ENCODE peak calls at places on chromosomes 16 and 17, in nine cellular contexts. One of them, this sample, is unnamed.

GRCh38 chr17:76204277-76204676 is 36.0 kb downstream of the RNF157 start:
- DNase-seq in iris pigment epithelial cell: peak
- DNase-seq in DMS79 treated with DMSO at 0.1 percent for 48 hours: no peak
- DNase-seq in thoracic aorta: no peak
- DNase-seq in effector CD4-positive, alpha-beta T cell: no peak
- DNase-seq in activated naive CD4-positive, alpha-beta T cell treated with anti-CD3 and anti-CD28 coated beads for 36 hours: no peak
- DNase-seq in stimulated activated CD4-positive, alpha-beta T cell treated with anti-CD3 and anti-CD28 coated beads, Interleukin-12 subunit alpha, Interleukin-12 subunit beta, amount 100 ng/mL, for 24 hours: no peak
- DNase-seq in neural crest cell: no peak
- DNase-seq in mucosa of gallbladder: no peak
- DNase-seq in this sample: peak

GRCh38 chr16:84272740-84273320 is 21.8 kb upstream of the WFDC1 start:
- DNase-seq in neural crest cell: no peak
- DNase-seq in DMS79 treated with DMSO at 0.1 percent for 48 hours: no peak
- DNase-seq in thoracic aorta: no peak
- DNase-seq in iris pigment epithelial cell: no peak
- DNase-seq in stimulated activated CD4-positive, alpha-beta T cell treated with anti-CD3 and anti-CD28 coated beads, Interleukin-12 subunit alpha, Interleukin-12 subunit beta, amount 100 ng/mL, for 24 hours: no peak
- DNase-seq in mucosa of gallbladder: no peak
- DNase-seq in effector CD4-positive, alpha-beta T cell: no peak
- DNase-seq in activated naive CD4-positive, alpha-beta T cell treated with anti-CD3 and anti-CD28 coated beads for 36 hours: no peak
- DNase-seq in this sample: no peak

GRCh38 chr17:74981979-74982662 is 5.3 kb upstream of the CDR2L start:
- DNase-seq in stimulated activated CD4-positive, alpha-beta T cell treated with anti-CD3 and anti-CD28 coated beads, Interleukin-12 subunit alpha, Interleukin-12 subunit beta, amount 100 ng/mL, for 24 hours: peak
- DNase-seq in mucosa of gallbladder: peak
- DNase-seq in DMS79 treated with DMSO at 0.1 percent for 48 hours: peak
- DNase-seq in neural crest cell: peak
- DNase-seq in iris pigment epithelial cell: peak
- DNase-seq in activated naive CD4-positive, alpha-beta T cell treated with anti-CD3 and anti-CD28 coated beads for 36 hours: peak
- DNase-seq in thoracic aorta: peak
- DNase-seq in effector CD4-positive, alpha-beta T cell: peak
- DNase-seq in this sample: peak

GRCh38 chr17:74749262-74750038 is 1.0 kb downstream of the NHERF1 start:
- DNase-seq in neural crest cell: no peak
- DNase-seq in DMS79 treated with DMSO at 0.1 percent for 48 hours: no peak
- DNase-seq in thoracic aorta: no peak
- DNase-seq in activated naive CD4-positive, alpha-beta T cell treated with anti-CD3 and anti-CD28 coated beads for 36 hours: peak
- DNase-seq in effector CD4-positive, alpha-beta T cell: no peak
- DNase-seq in mucosa of gallbladder: no peak
- DNase-seq in stimulated activated CD4-positive, alpha-beta T cell treated with anti-CD3 and anti-CD28 coated beads, Interleukin-12 subunit alpha, Interleukin-12 subunit beta, amount 100 ng/mL, for 24 hours: peak
- DNase-seq in iris pigment epithelial cell: no peak
- DNase-seq in this sample: no peak

GRCh38 chr16:68528686-68529379 is 10.3 kb upstream of the ZFP90 start:
- DNase-seq in DMS79 treated with DMSO at 0.1 percent for 48 hours: peak
- DNase-seq in mucosa of gallbladder: peak
- DNase-seq in neural crest cell: peak
- DNase-seq in activated naive CD4-positive, alpha-beta T cell treated with anti-CD3 and anti-CD28 coated beads for 36 hours: peak
- DNase-seq in thoracic aorta: peak
- DNase-seq in stimulated activated CD4-positive, alpha-beta T cell treated with anti-CD3 and anti-CD28 coated beads, Interleukin-12 subunit alpha, Interleukin-12 subunit beta, amount 100 ng/mL, for 24 hours: peak
- DNase-seq in effector CD4-positive, alpha-beta T cell: peak
- DNase-seq in iris pigment epithelial cell: peak
- DNase-seq in this sample: peak

GRCh38 chr17:7408863-7409262 is 1.2 kb downstream of the NLGN2 start:
- DNase-seq in effector CD4-positive, alpha-beta T cell: no peak
- DNase-seq in thoracic aorta: no peak
- DNase-seq in stimulated activated CD4-positive, alpha-beta T cell treated with anti-CD3 and anti-CD28 coated beads, Interleukin-12 subunit alpha, Interleukin-12 subunit beta, amount 100 ng/mL, for 24 hours: no peak
- DNase-seq in activated naive CD4-positive, alpha-beta T cell treated with anti-CD3 and anti-CD28 coated beads for 36 hours: no peak
- DNase-seq in mucosa of gallbladder: no peak
- DNase-seq in iris pigment epithelial cell: no peak
- DNase-seq in DMS79 treated with DMSO at 0.1 percent for 48 hours: no peak
- DNase-seq in neural crest cell: no peak
- DNase-seq in this sample: no peak

GRCh38 chr17:65434878-65435277 is 126.6 kb downstream of the AXIN2 start:
- DNase-seq in thoracic aorta: no peak
- DNase-seq in stimulated activated CD4-positive, alpha-beta T cell treated with anti-CD3 and anti-CD28 coated beads, Interleukin-12 subunit alpha, Interleukin-12 subunit beta, amount 100 ng/mL, for 24 hours: no peak
- DNase-seq in effector CD4-positive, alpha-beta T cell: no peak
- DNase-seq in iris pigment epithelial cell: no peak
- DNase-seq in neural crest cell: no peak
- DNase-seq in mucosa of gallbladder: no peak
- DNase-seq in activated naive CD4-positive, alpha-beta T cell treated with anti-CD3 and anti-CD28 coated beads for 36 hours: no peak
- DNase-seq in DMS79 treated with DMSO at 0.1 percent for 48 hours: no peak
- DNase-seq in this sample: no peak

GRCh38 chr16:5072334-5073278 is 963 bp downstream of the ALG1 start:
- DNase-seq in neural crest cell: no peak
- DNase-seq in DMS79 treated with DMSO at 0.1 percent for 48 hours: no peak
- DNase-seq in thoracic aorta: no peak
- DNase-seq in activated naive CD4-positive, alpha-beta T cell treated with anti-CD3 and anti-CD28 coated beads for 36 hours: no peak
- DNase-seq in stimulated activated CD4-positive, alpha-beta T cell treated with anti-CD3 and anti-CD28 coated beads, Interleukin-12 subunit alpha, Interleukin-12 subunit beta, amount 100 ng/mL, for 24 hours: no peak
- DNase-seq in mucosa of gallbladder: no peak
- DNase-seq in iris pigment epithelial cell: peak
- DNase-seq in effector CD4-positive, alpha-beta T cell: no peak
- DNase-seq in this sample: no peak

GRCh38 chr16:81224836-81225235 is 13.7 kb upstream of the BCO1 start:
- DNase-seq in thoracic aorta: no peak
- DNase-seq in DMS79 treated with DMSO at 0.1 percent for 48 hours: no peak
- DNase-seq in activated naive CD4-positive, alpha-beta T cell treated with anti-CD3 and anti-CD28 coated beads for 36 hours: no peak
- DNase-seq in effector CD4-positive, alpha-beta T cell: no peak
- DNase-seq in neural crest cell: no peak
- DNase-seq in mucosa of gallbladder: no peak
- DNase-seq in stimulated activated CD4-positive, alpha-beta T cell treated with anti-CD3 and anti-CD28 coated beads, Interleukin-12 subunit alpha, Interleukin-12 subunit beta, amount 100 ng/mL, for 24 hours: no peak
- DNase-seq in iris pigment epithelial cell: no peak
- DNase-seq in this sample: no peak

GRCh38 chr16:19377864-19378263 is 39.8 kb upstream of the TMC5 start:
- DNase-seq in DMS79 treated with DMSO at 0.1 percent for 48 hours: no peak
- DNase-seq in thoracic aorta: no peak
- DNase-seq in effector CD4-positive, alpha-beta T cell: no peak
- DNase-seq in stimulated activated CD4-positive, alpha-beta T cell treated with anti-CD3 and anti-CD28 coated beads, Interleukin-12 subunit alpha, Interleukin-12 subunit beta, amount 100 ng/mL, for 24 hours: no peak
- DNase-seq in mucosa of gallbladder: no peak
- DNase-seq in activated naive CD4-positive, alpha-beta T cell treated with anti-CD3 and anti-CD28 coated beads for 36 hours: no peak
- DNase-seq in neural crest cell: no peak
- DNase-seq in iris pigment epithelial cell: no peak
- DNase-seq in this sample: no peak

GRCh38 chr16:64910351-64910750 is 211.5 kb downstream of the CDH11 start:
- DNase-seq in mucosa of gallbladder: peak
- DNase-seq in stimulated activated CD4-positive, alpha-beta T cell treated with anti-CD3 and anti-CD28 coated beads, Interleukin-12 subunit alpha, Interleukin-12 subunit beta, amount 100 ng/mL, for 24 hours: no peak
- DNase-seq in effector CD4-positive, alpha-beta T cell: no peak
- DNase-seq in activated naive CD4-positive, alpha-beta T cell treated with anti-CD3 and anti-CD28 coated beads for 36 hours: no peak
- DNase-seq in neural crest cell: no peak
- DNase-seq in thoracic aorta: peak
- DNase-seq in iris pigment epithelial cell: peak
- DNase-seq in DMS79 treated with DMSO at 0.1 percent for 48 hours: no peak
- DNase-seq in this sample: no peak

GRCh38 chr17:80889897-80890550 is 101.6 kb upstream of the CHMP6 start:
- DNase-seq in effector CD4-positive, alpha-beta T cell: no peak
- DNase-seq in iris pigment epithelial cell: no peak
- DNase-seq in thoracic aorta: no peak
- DNase-seq in activated naive CD4-positive, alpha-beta T cell treated with anti-CD3 and anti-CD28 coated beads for 36 hours: peak
- DNase-seq in DMS79 treated with DMSO at 0.1 percent for 48 hours: no peak
- DNase-seq in neural crest cell: no peak
- DNase-seq in mucosa of gallbladder: no peak
- DNase-seq in stimulated activated CD4-positive, alpha-beta T cell treated with anti-CD3 and anti-CD28 coated beads, Interleukin-12 subunit alpha, Interleukin-12 subunit beta, amount 100 ng/mL, for 24 hours: no peak
- DNase-seq in this sample: no peak

GRCh38 chr17:73580311-73580710 is 63.9 kb downstream of the SDK2 start:
- DNase-seq in iris pigment epithelial cell: no peak
- DNase-seq in DMS79 treated with DMSO at 0.1 percent for 48 hours: no peak
- DNase-seq in effector CD4-positive, alpha-beta T cell: no peak
- DNase-seq in mucosa of gallbladder: no peak
- DNase-seq in thoracic aorta: no peak
- DNase-seq in neural crest cell: no peak
- DNase-seq in stimulated activated CD4-positive, alpha-beta T cell treated with anti-CD3 and anti-CD28 coated beads, Interleukin-12 subunit alpha, Interleukin-12 subunit beta, amount 100 ng/mL, for 24 hours: no peak
- DNase-seq in activated naive CD4-positive, alpha-beta T cell treated with anti-CD3 and anti-CD28 coated beads for 36 hours: no peak
- DNase-seq in this sample: no peak

GRCh38 chr16:12386076-12386641 is 409.6 kb downstream of the SNX29 start:
- DNase-seq in mucosa of gallbladder: no peak
- DNase-seq in DMS79 treated with DMSO at 0.1 percent for 48 hours: no peak
- DNase-seq in effector CD4-positive, alpha-beta T cell: no peak
- DNase-seq in neural crest cell: no peak
- DNase-seq in activated naive CD4-positive, alpha-beta T cell treated with anti-CD3 and anti-CD28 coated beads for 36 hours: no peak
- DNase-seq in stimulated activated CD4-positive, alpha-beta T cell treated with anti-CD3 and anti-CD28 coated beads, Interleukin-12 subunit alpha, Interleukin-12 subunit beta, amount 100 ng/mL, for 24 hours: no peak
- DNase-seq in iris pigment epithelial cell: no peak
- DNase-seq in thoracic aorta: no peak
- DNase-seq in this sample: no peak

GRCh38 chr16:57667526-57668258 is 414 bp upstream of the ADGRG3 start:
- DNase-seq in activated naive CD4-positive, alpha-beta T cell treated with anti-CD3 and anti-CD28 coated beads for 36 hours: no peak
- DNase-seq in thoracic aorta: no peak
- DNase-seq in effector CD4-positive, alpha-beta T cell: no peak
- DNase-seq in neural crest cell: no peak
- DNase-seq in stimulated activated CD4-positive, alpha-beta T cell treated with anti-CD3 and anti-CD28 coated beads, Interleukin-12 subunit alpha, Interleukin-12 subunit beta, amount 100 ng/mL, for 24 hours: no peak
- DNase-seq in DMS79 treated with DMSO at 0.1 percent for 48 hours: no peak
- DNase-seq in mucosa of gallbladder: no peak
- DNase-seq in iris pigment epithelial cell: peak
- DNase-seq in this sample: no peak

GRCh38 chr17:75526555-75527270 is 1.2 kb downstream of the LLGL2 start:
- DNase-seq in neural crest cell: no peak
- DNase-seq in DMS79 treated with DMSO at 0.1 percent for 48 hours: peak
- DNase-seq in mucosa of gallbladder: peak
- DNase-seq in effector CD4-positive, alpha-beta T cell: no peak
- DNase-seq in thoracic aorta: no peak
- DNase-seq in stimulated activated CD4-positive, alpha-beta T cell treated with anti-CD3 and anti-CD28 coated beads, Interleukin-12 subunit alpha, Interleukin-12 subunit beta, amount 100 ng/mL, for 24 hours: no peak
- DNase-seq in iris pigment epithelial cell: no peak
- DNase-seq in activated naive CD4-positive, alpha-beta T cell treated with anti-CD3 and anti-CD28 coated beads for 36 hours: no peak
- DNase-seq in this sample: no peak

GRCh38 chr16:30644334-30644830 is 6.4 kb upstream of the PRR14 start:
- DNase-seq in stimulated activated CD4-positive, alpha-beta T cell treated with anti-CD3 and anti-CD28 coated beads, Interleukin-12 subunit alpha, Interleukin-12 subunit beta, amount 100 ng/mL, for 24 hours: no peak
- DNase-seq in neural crest cell: no peak
- DNase-seq in mucosa of gallbladder: no peak
- DNase-seq in effector CD4-positive, alpha-beta T cell: no peak
- DNase-seq in thoracic aorta: no peak
- DNase-seq in DMS79 treated with DMSO at 0.1 percent for 48 hours: no peak
- DNase-seq in iris pigment epithelial cell: no peak
- DNase-seq in activated naive CD4-positive, alpha-beta T cell treated with anti-CD3 and anti-CD28 coated beads for 36 hours: no peak
- DNase-seq in this sample: no peak

GRCh38 chr16:21242756-21243155 is 9.3 kb downstream of the ANKS4B start:
- DNase-seq in thoracic aorta: no peak
- DNase-seq in stimulated activated CD4-positive, alpha-beta T cell treated with anti-CD3 and anti-CD28 coated beads, Interleukin-12 subunit alpha, Interleukin-12 subunit beta, amount 100 ng/mL, for 24 hours: no peak
- DNase-seq in neural crest cell: no peak
- DNase-seq in activated naive CD4-positive, alpha-beta T cell treated with anti-CD3 and anti-CD28 coated beads for 36 hours: no peak
- DNase-seq in effector CD4-positive, alpha-beta T cell: no peak
- DNase-seq in DMS79 treated with DMSO at 0.1 percent for 48 hours: no peak
- DNase-seq in mucosa of gallbladder: no peak
- DNase-seq in iris pigment epithelial cell: no peak
- DNase-seq in this sample: no peak

GRCh38 chr17:79658811-79659207 is 48.0 kb upstream of the RBFOX3 start:
- DNase-seq in thoracic aorta: no peak
- DNase-seq in DMS79 treated with DMSO at 0.1 percent for 48 hours: peak
- DNase-seq in stimulated activated CD4-positive, alpha-beta T cell treated with anti-CD3 and anti-CD28 coated beads, Interleukin-12 subunit alpha, Interleukin-12 subunit beta, amount 100 ng/mL, for 24 hours: no peak
- DNase-seq in effector CD4-positive, alpha-beta T cell: no peak
- DNase-seq in neural crest cell: peak
- DNase-seq in iris pigment epithelial cell: peak
- DNase-seq in mucosa of gallbladder: no peak
- DNase-seq in activated naive CD4-positive, alpha-beta T cell treated with anti-CD3 and anti-CD28 coated beads for 36 hours: peak
- DNase-seq in this sample: no peak

GRCh38 chr17:64139542-64139941 is 9.6 kb upstream of the ERN1 start:
- DNase-seq in neural crest cell: no peak
- DNase-seq in DMS79 treated with DMSO at 0.1 percent for 48 hours: no peak
- DNase-seq in iris pigment epithelial cell: no peak
- DNase-seq in mucosa of gallbladder: no peak
- DNase-seq in stimulated activated CD4-positive, alpha-beta T cell treated with anti-CD3 and anti-CD28 coated beads, Interleukin-12 subunit alpha, Interleukin-12 subunit beta, amount 100 ng/mL, for 24 hours: no peak
- DNase-seq in effector CD4-positive, alpha-beta T cell: no peak
- DNase-seq in activated naive CD4-positive, alpha-beta T cell treated with anti-CD3 and anti-CD28 coated beads for 36 hours: no peak
- DNase-seq in thoracic aorta: no peak
- DNase-seq in this sample: no peak

GRCh38 chr17:4583796-4584124 is 569 bp upstream of the SMTNL2 start:
- DNase-seq in iris pigment epithelial cell: peak
- DNase-seq in thoracic aorta: no peak
- DNase-seq in DMS79 treated with DMSO at 0.1 percent for 48 hours: no peak
- DNase-seq in activated naive CD4-positive, alpha-beta T cell treated with anti-CD3 and anti-CD28 coated beads for 36 hours: peak
- DNase-seq in neural crest cell: peak
- DNase-seq in stimulated activated CD4-positive, alpha-beta T cell treated with anti-CD3 and anti-CD28 coated beads, Interleukin-12 subunit alpha, Interleukin-12 subunit beta, amount 100 ng/mL, for 24 hours: no peak
- DNase-seq in mucosa of gallbladder: no peak
- DNase-seq in effector CD4-positive, alpha-beta T cell: no peak
- DNase-seq in this sample: no peak

GRCh38 chr16:27448531-27449433 is 46.8 kb downstream of the IL21R start:
- DNase-seq in DMS79 treated with DMSO at 0.1 percent for 48 hours: peak
- DNase-seq in neural crest cell: no peak
- DNase-seq in stimulated activated CD4-positive, alpha-beta T cell treated with anti-CD3 and anti-CD28 coated beads, Interleukin-12 subunit alpha, Interleukin-12 subunit beta, amount 100 ng/mL, for 24 hours: no peak
- DNase-seq in activated naive CD4-positive, alpha-beta T cell treated with anti-CD3 and anti-CD28 coated beads for 36 hours: no peak
- DNase-seq in iris pigment epithelial cell: no peak
- DNase-seq in mucosa of gallbladder: no peak
- DNase-seq in effector CD4-positive, alpha-beta T cell: no peak
- DNase-seq in thoracic aorta: no peak
- DNase-seq in this sample: no peak

GRCh38 chr16:19879241-19879792 is 5.3 kb downstream of the GPRC5B start:
- DNase-seq in mucosa of gallbladder: no peak
- DNase-seq in iris pigment epithelial cell: peak
- DNase-seq in effector CD4-positive, alpha-beta T cell: no peak
- DNase-seq in DMS79 treated with DMSO at 0.1 percent for 48 hours: peak
- DNase-seq in thoracic aorta: no peak
- DNase-seq in activated naive CD4-positive, alpha-beta T cell treated with anti-CD3 and anti-CD28 coated beads for 36 hours: no peak
- DNase-seq in stimulated activated CD4-positive, alpha-beta T cell treated with anti-CD3 and anti-CD28 coated beads, Interleukin-12 subunit alpha, Interleukin-12 subunit beta, amount 100 ng/mL, for 24 hours: no peak
- DNase-seq in neural crest cell: no peak
- DNase-seq in this sample: no peak

GRCh38 chr16:2044541-2044940 is 3.1 kb downstream of the NTHL1 start:
- DNase-seq in mucosa of gallbladder: no peak
- DNase-seq in effector CD4-positive, alpha-beta T cell: no peak
- DNase-seq in thoracic aorta: no peak
- DNase-seq in activated naive CD4-positive, alpha-beta T cell treated with anti-CD3 and anti-CD28 coated beads for 36 hours: no peak
- DNase-seq in iris pigment epithelial cell: no peak
- DNase-seq in stimulated activated CD4-positive, alpha-beta T cell treated with anti-CD3 and anti-CD28 coated beads, Interleukin-12 subunit alpha, Interleukin-12 subunit beta, amount 100 ng/mL, for 24 hours: no peak
- DNase-seq in DMS79 treated with DMSO at 0.1 percent for 48 hours: no peak
- DNase-seq in neural crest cell: no peak
- DNase-seq in this sample: no peak

GRCh38 chr17:65191805-65192740 is 54.9 kb downstream of the RGS9 start:
- DNase-seq in thoracic aorta: no peak
- DNase-seq in stimulated activated CD4-positive, alpha-beta T cell treated with anti-CD3 and anti-CD28 coated beads, Interleukin-12 subunit alpha, Interleukin-12 subunit beta, amount 100 ng/mL, for 24 hours: no peak
- DNase-seq in iris pigment epithelial cell: peak
- DNase-seq in effector CD4-positive, alpha-beta T cell: no peak
- DNase-seq in mucosa of gallbladder: no peak
- DNase-seq in DMS79 treated with DMSO at 0.1 percent for 48 hours: no peak
- DNase-seq in neural crest cell: no peak
- DNase-seq in activated naive CD4-positive, alpha-beta T cell treated with anti-CD3 and anti-CD28 coated beads for 36 hours: peak
- DNase-seq in this sample: peak

GRCh38 chr17:12664252-12664651 is 1.4 kb upstream of the MYOCD start:
- DNase-seq in effector CD4-positive, alpha-beta T cell: no peak
- DNase-seq in neural crest cell: no peak
- DNase-seq in iris pigment epithelial cell: no peak
- DNase-seq in stimulated activated CD4-positive, alpha-beta T cell treated with anti-CD3 and anti-CD28 coated beads, Interleukin-12 subunit alpha, Interleukin-12 subunit beta, amount 100 ng/mL, for 24 hours: no peak
- DNase-seq in activated naive CD4-positive, alpha-beta T cell treated with anti-CD3 and anti-CD28 coated beads for 36 hours: no peak
- DNase-seq in mucosa of gallbladder: no peak
- DNase-seq in thoracic aorta: no peak
- DNase-seq in DMS79 treated with DMSO at 0.1 percent for 48 hours: no peak
- DNase-seq in this sample: no peak

GRCh38 chr16:51569204-51569911 is 418.3 kb upstream of the SALL1 start:
- DNase-seq in activated naive CD4-positive, alpha-beta T cell treated with anti-CD3 and anti-CD28 coated beads for 36 hours: no peak
- DNase-seq in stimulated activated CD4-positive, alpha-beta T cell treated with anti-CD3 and anti-CD28 coated beads, Interleukin-12 subunit alpha, Interleukin-12 subunit beta, amount 100 ng/mL, for 24 hours: no peak
- DNase-seq in thoracic aorta: no peak
- DNase-seq in iris pigment epithelial cell: peak
- DNase-seq in neural crest cell: no peak
- DNase-seq in mucosa of gallbladder: no peak
- DNase-seq in DMS79 treated with DMSO at 0.1 percent for 48 hours: no peak
- DNase-seq in effector CD4-positive, alpha-beta T cell: no peak
- DNase-seq in this sample: no peak

GRCh38 chr17:17548044-17548443 is 43.5 kb downstream of the PEMT start:
- DNase-seq in stimulated activated CD4-positive, alpha-beta T cell treated with anti-CD3 and anti-CD28 coated beads, Interleukin-12 subunit alpha, Interleukin-12 subunit beta, amount 100 ng/mL, for 24 hours: no peak
- DNase-seq in neural crest cell: no peak
- DNase-seq in thoracic aorta: no peak
- DNase-seq in activated naive CD4-positive, alpha-beta T cell treated with anti-CD3 and anti-CD28 coated beads for 36 hours: no peak
- DNase-seq in mucosa of gallbladder: no peak
- DNase-seq in effector CD4-positive, alpha-beta T cell: no peak
- DNase-seq in DMS79 treated with DMSO at 0.1 percent for 48 hours: no peak
- DNase-seq in iris pigment epithelial cell: no peak
- DNase-seq in this sample: no peak

GRCh38 chr16:1591306-1591705 is 20.6 kb downstream of the IFT140 start:
- DNase-seq in iris pigment epithelial cell: no peak
- DNase-seq in thoracic aorta: no peak
- DNase-seq in stimulated activated CD4-positive, alpha-beta T cell treated with anti-CD3 and anti-CD28 coated beads, Interleukin-12 subunit alpha, Interleukin-12 subunit beta, amount 100 ng/mL, for 24 hours: no peak
- DNase-seq in DMS79 treated with DMSO at 0.1 percent for 48 hours: no peak
- DNase-seq in effector CD4-positive, alpha-beta T cell: no peak
- DNase-seq in mucosa of gallbladder: no peak
- DNase-seq in activated naive CD4-positive, alpha-beta T cell treated with anti-CD3 and anti-CD28 coated beads for 36 hours: no peak
- DNase-seq in neural crest cell: no peak
- DNase-seq in this sample: no peak

GRCh38 chr16:21704733-21705132 is 41.0 kb downstream of the OTOA start:
- DNase-seq in effector CD4-positive, alpha-beta T cell: no peak
- DNase-seq in mucosa of gallbladder: no peak
- DNase-seq in DMS79 treated with DMSO at 0.1 percent for 48 hours: no peak
- DNase-seq in thoracic aorta: no peak
- DNase-seq in activated naive CD4-positive, alpha-beta T cell treated with anti-CD3 and anti-CD28 coated beads for 36 hours: no peak
- DNase-seq in stimulated activated CD4-positive, alpha-beta T cell treated with anti-CD3 and anti-CD28 coated beads, Interleukin-12 subunit alpha, Interleukin-12 subunit beta, amount 100 ng/mL, for 24 hours: no peak
- DNase-seq in iris pigment epithelial cell: no peak
- DNase-seq in neural crest cell: no peak
- DNase-seq in this sample: no peak

GRCh38 chr17:43772877-43773648 is 5.7 kb downstream of the DUSP3 start:
- DNase-seq in stimulated activated CD4-positive, alpha-beta T cell treated with anti-CD3 and anti-CD28 coated beads, Interleukin-12 subunit alpha, Interleukin-12 subunit beta, amount 100 ng/mL, for 24 hours: no peak
- DNase-seq in neural crest cell: no peak
- DNase-seq in mucosa of gallbladder: peak
- DNase-seq in activated naive CD4-positive, alpha-beta T cell treated with anti-CD3 and anti-CD28 coated beads for 36 hours: no peak
- DNase-seq in iris pigment epithelial cell: no peak
- DNase-seq in effector CD4-positive, alpha-beta T cell: no peak
- DNase-seq in DMS79 treated with DMSO at 0.1 percent for 48 hours: no peak
- DNase-seq in thoracic aorta: peak
- DNase-seq in this sample: no peak

This sample was measured in H54.